ENCODE peak calls at places on chromosomes 3 and 15, in seven cellular contexts. P is activated naive CD8-positive, alpha-beta T cell treated with anti-CD3 and anti-CD28 coated beads, Interleukin-2, amount 50 U/mL, for 24 hours; V is stimulated activated effector memory CD8-positive, alpha-beta T cell treated with anti-CD3 and anti-CD28 coated beads, Interleukin-12 subunit alpha, Interleukin-12 subunit beta, amount 100 ng/mL, for 72 hours; K is SK-N-SH; W is D341Med; L is T-cell; Z is T47D. A is an unnamed sample.

GRCh38 chr3:129226374-129226773 is 23.0 kb upstream of the COPG1 start:
- DNase-seq in P (no peak), Z (no peak), L (no peak), K (peak), W (no peak), V (no peak), A (no peak)

GRCh38 chr3:136141296-136141785 is 54.8 kb downstream of the MSL2 start:
- DNase-seq in P (no peak), V (no peak), W (no peak), Z (no peak), K (no peak), L (no peak), A (no peak)

GRCh38 chr15:38202356-38202755 is 50.3 kb upstream of the SPRED1 start:
- DNase-seq in Z (no peak), W (no peak), V (no peak), K (no peak), P (no peak), L (no peak), A (no peak)

GRCh38 chr3:129106320-129106719 is 15.3 kb downstream of the RAB43 start:
- DNase-seq in K (no peak), V (no peak), P (no peak), Z (peak), L (no peak), W (no peak), A (no peak)

GRCh38 chr3:101189786-101190185 is 130.6 kb downstream of the IMPG2 start:
- DNase-seq in Z (no peak), K (no peak), W (no peak), V (no peak), P (no peak), L (no peak), A (no peak)

GRCh38 chr15:100940785-100941379 is 21.7 kb downstream of the LRRK1 start:
- DNase-seq in V (no peak), L (no peak), P (no peak), W (no peak), K (no peak), Z (no peak), A (no peak)

GRCh38 chr15:58444056-58444455 is 12.3 kb downstream of the LIPC start:
- DNase-seq in W (no peak), V (no peak), K (no peak), P (no peak), L (no peak), Z (no peak), A (no peak)

GRCh38 chr15:39312984-39313383 is 267.9 kb upstream of the THBS1 start:
- DNase-seq in V (no peak), Z (no peak), P (no peak), L (no peak), K (no peak), W (peak), A (no peak)

GRCh38 chr15:41490355-41490754 is 3.3 kb upstream of the ITPKA start:
- DNase-seq in V (no peak), K (peak), Z (no peak), L (no peak), W (no peak), P (no peak), A (no peak)

GRCh38 chr3:132624790-132625189 is 27.7 kb downstream of the ACKR4 start:
- DNase-seq in Z (no peak), K (no peak), V (no peak), P (no peak), L (no peak), W (no peak), A (no peak)

GRCh38 chr15:72492733-72493132 is 18.6 kb downstream of the ARIH1 start:
- DNase-seq in K (no peak), W (no peak), L (no peak), Z (no peak), P (no peak), V (no peak), A (no peak)

GRCh38 chr3:99413504-99413903 is 224.9 kb upstream of the COL8A1 start:
- DNase-seq in Z (no peak), P (no peak), V (no peak), K (no peak), W (no peak), L (no peak), A (no peak)

GRCh38 chr3:180466401-180467005 is 135.5 kb upstream of the TTC14 start:
- DNase-seq in V (no peak), W (no peak), P (no peak), K (no peak), L (no peak), Z (no peak), A (no peak)

GRCh38 chr15:80106051-80106450 is 46.6 kb downstream of the ZFAND6 start:
- DNase-seq in W (no peak), L (no peak), Z (no peak), P (no peak), V (no peak), K (no peak), A (no peak)

GRCh38 chr15:28104326-28104725 is 5.2 kb upstream of the OCA2 start:
- DNase-seq in W (no peak), Z (no peak), P (no peak), K (no peak), L (no peak), V (no peak), A (no peak)

GRCh38 chr3:30401971-30402370 is 204.4 kb upstream of the TGFBR2 start:
- DNase-seq in V (no peak), W (no peak), Z (no peak), P (no peak), L (no peak), K (peak), A (no peak)

GRCh38 chr15:68697711-68698690 is 119.2 kb downstream of the CORO2B start:
- DNase-seq in P (no peak), V (no peak), W (no peak), L (no peak), K (no peak), Z (no peak), A (no peak)

GRCh38 chr15:58830556-58830955 is 59.5 kb downstream of the MINDY2 start:
- DNase-seq in W (no peak), Z (no peak), L (no peak), V (no peak), P (no peak), K (no peak), A (no peak)

GRCh38 chr3:106257172-106257571 is 388.4 kb upstream of the CBLB start:
- DNase-seq in P (no peak), K (no peak), W (no peak), L (no peak), V (no peak), Z (no peak), A (no peak)

GRCh38 chr15:78168591-78168990 is 19.4 kb downstream of the IDH3A start:
- DNase-seq in Z (no peak), P (no peak), L (no peak), K (no peak), V (no peak), W (no peak), A (no peak)

GRCh38 chr15:85361306-85361705 is 19.1 kb upstream of the AKAP13 start:
- DNase-seq in W (no peak), V (no peak), K (no peak), P (no peak), L (no peak), Z (no peak), A (no peak)

GRCh38 chr15:54660356-54660755 is 536.4 kb downstream of the RSL24D1 start:
- DNase-seq in W (no peak), Z (no peak), V (no peak), K (no peak), L (no peak), P (no peak), A (no peak)

GRCh38 chr3:66320390-66320789 is 99.6 kb downstream of the SLC25A26 start:
- DNase-seq in Z (no peak), K (no peak), W (no peak), L (no peak), V (no peak), P (no peak), A (no peak)

GRCh38 chr3:184261270-184262165 is at the start of gene CAMK2N2:
- DNase-seq in V (peak), P (peak), L (no peak), Z (peak), K (peak), W (peak), A (peak)

GRCh38 chr15:60442763-60443162 is 36.2 kb downstream of the ICE2 start:
- DNase-seq in V (no peak), K (no peak), P (no peak), W (no peak), L (no peak), Z (no peak), A (no peak)

GRCh38 chr15:78084359-78084750 is 6.8 kb upstream of the TBC1D2B start:
- DNase-seq in Z (no peak), W (no peak), V (no peak), K (peak), L (no peak), P (no peak), A (no peak)

A was measured in progenitor cell of endocrine pancreas.